ENCODE peak calls at places on chromosomes 13 and 19, in seven cellular contexts. W, L, E, C, M, K and V are unnamed samples.

GRCh38 chr19:40238775-40239174 is 12.3 kb upstream of the CCNP start:
- DNase-seq in K (no peak), M (no peak), W (no peak), E (no peak), C (no peak), L (no peak), V (no peak)

GRCh38 chr13:23701646-23702045 is 131.4 kb downstream of the TNFRSF19 start:
- DNase-seq in K (no peak), C (no peak), L (peak; percentile 99), M (no peak), E (no peak), W (no peak), V (peak; percentile 58)

GRCh38 chr13:63307239-63307638 is 1891.6 kb upstream of the PCDH20 start:
- DNase-seq in L (no peak), C (no peak), E (no peak), K (no peak), M (no peak), W (no peak), V (no peak)

GRCh38 chr19:13103961-13104847 is 1.5 kb upstream of the LYL1 start:
- DNase-seq in W (peak; percentile 62), E (no peak), K (no peak), L (no peak), C (no peak), M (peak; percentile 70), V (no peak)

GRCh38 chr13:70960841-70961443 is 852.7 kb upstream of the KLHL1 start:
- DNase-seq in W (no peak), K (no peak), L (peak; percentile 2), M (no peak), E (peak; percentile 14), C (peak; percentile 7), V (peak; percentile 42)

GRCh38 chr13:107370036-107370785 is 802.3 kb upstream of the ARGLU1 start:
- DNase-seq in M (no peak), W (no peak), K (no peak), E (no peak), L (peak; percentile 56), C (no peak), V (peak; percentile 27)

GRCh38 chr19:52646571-52647222 is 8.5 kb upstream of the ZNF83 start:
- DNase-seq in M (no peak), E (peak; percentile 26), K (no peak), C (no peak), W (no peak), L (no peak), V (no peak)

GRCh38 chr19:37953576-37954303 is 46.7 kb downstream of the SIPA1L3 start:
- DNase-seq in M (no peak), E (no peak), W (no peak), C (no peak), L (peak; percentile 34), K (no peak), V (no peak)

GRCh38 chr19:16204005-16204294 is 6.2 kb downstream of the AP1M1 start:
- DNase-seq in C (no peak), K (no peak), L (no peak), M (no peak), W (no peak), E (no peak), V (no peak)

GRCh38 chr19:33024398-33024797 is 40.3 kb downstream of the RHPN2 start:
- DNase-seq in K (no peak), C (no peak), M (no peak), E (no peak), W (no peak), L (no peak), V (no peak)

GRCh38 chr13:42814868-42815267 is 33.5 kb downstream of the FAM216B start:
- DNase-seq in E (no peak), M (no peak), W (no peak), C (no peak), K (no peak), L (peak; percentile 87), V (peak; percentile 65)

GRCh38 chr19:29528350-29528945 is 2.7 kb downstream of the VSTM2B start:
- DNase-seq in L (peak; percentile 53), E (peak; percentile 90), C (peak; percentile 1), K (no peak), M (peak; percentile 40), W (peak; percentile 36), V (peak; percentile 5)

GRCh38 chr19:44718441-44719261 is 19.7 kb downstream of the CEACAM16 start:
- DNase-seq in E (peak; percentile 95), K (peak; percentile 36), L (peak; percentile 89), W (peak; percentile 90), C (no peak), M (peak; percentile 97), V (no peak)

GRCh38 chr13:71055644-71056043 is 811.4 kb downstream of the DACH1 start:
- DNase-seq in M (no peak), W (no peak), L (no peak), K (no peak), E (no peak), C (no peak), V (no peak)

GRCh38 chr19:10819124-10820060 is 16.6 kb downstream of the TMED1 start:
- DNase-seq in C (no peak), M (no peak), W (no peak), L (no peak), E (no peak), K (no peak), V (no peak)

GRCh38 chr13:107457686-107458085 is 757.6 kb downstream of the LIG4 start:
- DNase-seq in K (no peak), E (no peak), M (no peak), C (no peak), L (no peak), W (no peak), V (no peak)

GRCh38 chr13:23087884-23088283 is 92.9 kb upstream of the SGCG start:
- DNase-seq in E (peak; percentile 17), K (no peak), M (peak; percentile 22), W (peak; percentile 31), L (peak; percentile 11), C (no peak), V (no peak)

GRCh38 chr13:101515504-101515903 is 63.0 kb downstream of the ITGBL1 start:
- DNase-seq in C (no peak), K (no peak), E (no peak), W (no peak), L (no peak), M (no peak), V (no peak)

GRCh38 chr19:28242317-28242927 is 970.5 kb downstream of the UQCRFS1 start:
- DNase-seq in M (no peak), W (peak; percentile 43), K (no peak), E (peak; percentile 50), L (peak; percentile 59), C (no peak), V (peak; percentile 11)

GRCh38 chr13:114021464-114022308 is 47.8 kb upstream of the C13orf46 start:
- DNase-seq in W (no peak), L (no peak), E (no peak), K (no peak), C (no peak), M (no peak), V (no peak)

GRCh38 chr19:41426952-41427646 is at the start of gene B3GNT8:
- DNase-seq in W (peak; percentile 94), K (peak; percentile 39), M (peak; percentile 85), L (peak; percentile 64), C (peak; percentile 12), E (no peak), V (no peak)

GRCh38 chr13:69882451-69882850 is 225.2 kb upstream of the ATXN8OS start:
- DNase-seq in M (no peak), C (no peak), E (no peak), K (no peak), W (no peak), L (no peak), V (no peak)
- TF ChIP-seq CTCF in M (no peak), C (no peak), E (no peak), K (no peak), W (no peak), L (no peak), V (no peak)

GRCh38 chr19:45973564-45974338 is at the start of gene NOVA2:
- DNase-seq in C (no peak), W (peak; percentile 33), L (peak; percentile 77), E (peak; percentile 88), K (no peak), M (peak; percentile 66), V (peak; percentile 12)
- H3K4me3 ChIP-seq in C (no peak within 1 kb of the TSS), W (no peak within 1 kb of the TSS), L (peak within 1 kb of the TSS; percentile 75), E (peak within 1 kb of the TSS; percentile 55), K (peak within 1 kb of the TSS; percentile 45), M (no peak within 1 kb of the TSS), V (peak within 1 kb of the TSS; percentile 38)

DNA sequence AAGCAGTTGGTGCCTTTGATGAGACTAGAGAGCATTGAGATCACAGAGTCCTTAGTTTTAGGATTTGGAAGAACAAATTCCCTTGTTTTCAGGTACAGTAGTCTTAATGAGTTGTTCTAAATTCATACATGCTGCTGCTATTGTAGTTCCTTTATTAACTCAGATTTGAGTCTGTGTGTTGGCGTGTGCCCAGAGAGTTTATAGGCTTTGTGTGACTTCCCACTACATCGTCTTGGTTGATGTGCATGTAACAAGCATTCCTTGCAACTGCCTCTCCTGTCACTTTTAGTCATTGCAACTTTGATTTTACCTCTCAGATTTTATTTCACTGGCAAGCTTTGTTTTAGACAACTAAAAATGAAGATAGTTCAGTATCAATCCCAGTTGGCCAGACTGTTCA is 135.5 kb downstream of the ZAR1L start:
- DNase-seq in E (no peak), M (no peak), W (no peak), C (no peak), L (no peak), K (no peak), V (no peak)
- TF ChIP-seq CTCF in E (no peak), M (no peak), W (no peak), C (no peak), L (no peak), K (no peak), V (no peak)

DNA sequence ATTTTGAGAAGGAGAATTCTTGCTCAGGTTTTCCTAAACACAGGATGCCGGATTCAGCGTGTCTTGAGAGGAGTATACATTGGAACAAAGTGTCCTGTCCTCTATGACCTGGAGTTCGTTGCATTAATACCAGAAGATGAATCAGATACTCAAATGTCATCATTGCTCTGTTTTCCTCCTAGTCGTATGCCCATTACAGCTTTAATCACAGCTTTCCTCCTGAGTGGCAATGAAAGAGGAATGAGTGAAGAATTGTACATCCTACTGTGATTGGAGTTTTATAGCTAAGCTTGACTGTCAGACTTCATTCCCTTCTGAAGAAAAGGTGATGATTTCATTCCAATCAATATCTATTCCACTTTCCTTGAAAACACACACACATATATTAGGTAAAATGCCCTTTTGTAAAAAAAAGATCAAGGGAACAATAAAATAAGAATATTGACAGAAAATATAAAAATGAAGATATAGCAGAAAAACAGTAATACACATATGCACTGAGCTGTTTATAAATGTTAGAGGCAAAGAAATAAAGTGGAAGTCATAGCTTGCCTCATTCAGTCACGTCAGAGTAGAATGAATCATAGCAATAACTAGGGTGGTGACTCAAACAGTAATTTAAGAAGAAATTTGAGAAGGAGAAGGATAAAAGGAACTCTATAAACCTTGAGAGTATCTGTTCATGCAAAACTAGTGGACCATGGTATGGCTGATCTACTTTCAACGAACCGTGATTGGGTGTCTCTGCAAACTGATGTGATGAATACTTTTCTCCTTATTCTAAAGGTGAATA is 501.5 kb downstream of the SUCLA2 start:
- DNase-seq in K (no peak), C (peak; percentile 77), M (no peak), W (no peak), E (no peak), L (peak; percentile 84), V (peak; percentile 68)
- H3K4me3 ChIP-seq in K (no peak overlapping the region), C (no peak overlapping the region), M (no peak overlapping the region), W (no peak overlapping the region), E (no peak overlapping the region), L (no peak overlapping the region), V (no peak overlapping the region)

DNA sequence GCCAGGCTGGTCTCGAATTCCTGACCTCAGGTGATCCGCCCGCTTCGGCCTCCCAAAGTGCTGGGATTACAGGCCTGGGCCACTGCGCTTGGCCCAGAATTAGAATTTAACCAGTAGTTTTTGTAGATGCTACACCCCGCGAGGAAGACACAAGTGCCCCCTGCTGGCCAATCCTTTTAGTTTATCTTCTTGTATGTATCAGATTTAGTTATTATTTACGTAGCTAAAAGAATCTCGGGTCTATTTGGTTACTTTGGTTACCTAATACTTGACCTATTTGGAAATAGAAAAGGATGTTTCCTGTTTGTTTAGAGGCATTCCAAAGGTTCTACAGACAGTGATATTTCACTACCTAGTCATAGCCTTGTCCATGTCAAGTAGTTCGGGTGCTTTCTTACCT is 22.0 kb downstream of the MUC16 start:
- DNase-seq in K (no peak), E (peak; percentile 73), M (no peak), W (no peak), C (no peak), L (no peak), V (no peak)
- TF ChIP-seq CTCF in K (no peak), E (no peak), M (no peak), W (no peak), C (no peak), L (no peak), V (no peak)